ENCODE peak calls at places on chromosome 16, in nine cellular contexts. One of them, this sample, is unnamed. For H3K9me3, the result is how much of the 10 kb centered on the place peaks cover.

GRCh38 chr16:88754912-88755744 is 29.9 kb downstream of the PIEZO1 start:
- DNase-seq in testis: no peak
- DNase-seq in colonic mucosa: no peak
- DNase-seq in CD8-positive, alpha-beta T cell: no peak
- DNase-seq in heart right ventricle: no peak
- DNase-seq in heart left ventricle: no peak
- DNase-seq in neural progenitor cell: peak
- DNase-seq in adrenal gland: no peak
- DNase-seq in left ventricle myocardium inferior: no peak
- DNase-seq in this sample: peak

GRCh38 chr16:89912627-89913026 is 6.0 kb upstream of the MC1R start:
- DNase-seq in testis: no peak
- DNase-seq in colonic mucosa: no peak
- DNase-seq in CD8-positive, alpha-beta T cell: no peak
- DNase-seq in heart right ventricle: no peak
- DNase-seq in heart left ventricle: no peak
- DNase-seq in neural progenitor cell: no peak
- DNase-seq in adrenal gland: no peak
- DNase-seq in left ventricle myocardium inferior: no peak
- DNase-seq in this sample: no peak

GRCh38 chr16:68754117-68754792 is 17.2 kb downstream of the CDH1 start:
- DNase-seq in testis: no peak
- DNase-seq in colonic mucosa: peak
- DNase-seq in CD8-positive, alpha-beta T cell: no peak
- DNase-seq in heart right ventricle: no peak
- DNase-seq in heart left ventricle: no peak
- DNase-seq in neural progenitor cell: no peak
- DNase-seq in adrenal gland: no peak
- DNase-seq in left ventricle myocardium inferior: no peak
- DNase-seq in this sample: no peak

GRCh38 chr16:79602615-79603014 is 2.1 kb upstream of the MAF start:
- DNase-seq in testis: no peak
- DNase-seq in colonic mucosa: no peak
- DNase-seq in CD8-positive, alpha-beta T cell: no peak
- DNase-seq in heart right ventricle: no peak
- DNase-seq in heart left ventricle: no peak
- DNase-seq in neural progenitor cell: no peak
- DNase-seq in adrenal gland: no peak
- DNase-seq in left ventricle myocardium inferior: no peak
- DNase-seq in this sample: no peak

GRCh38 chr16:46737621-46738214 is 10.4 kb downstream of the MYLK3 start:
- DNase-seq in testis: peak
- DNase-seq in colonic mucosa: no peak
- DNase-seq in CD8-positive, alpha-beta T cell: no peak
- DNase-seq in heart right ventricle: no peak
- DNase-seq in heart left ventricle: no peak
- DNase-seq in neural progenitor cell: no peak
- DNase-seq in adrenal gland: no peak
- DNase-seq in left ventricle myocardium inferior: no peak
- DNase-seq in this sample: no peak

GRCh38 chr16:86034421-86034919 is 135.5 kb downstream of the IRF8 start:
- DNase-seq in testis: no peak
- DNase-seq in colonic mucosa: no peak
- DNase-seq in CD8-positive, alpha-beta T cell: no peak
- DNase-seq in heart right ventricle: no peak
- DNase-seq in heart left ventricle: no peak
- DNase-seq in neural progenitor cell: no peak
- DNase-seq in adrenal gland: no peak
- DNase-seq in left ventricle myocardium inferior: no peak
- DNase-seq in this sample: no peak

GRCh38 chr16:80852261-80852872 is 48.0 kb upstream of the CDYL2 start:
- DNase-seq in testis: peak
- DNase-seq in colonic mucosa: peak
- DNase-seq in CD8-positive, alpha-beta T cell: no peak
- DNase-seq in heart right ventricle: no peak
- DNase-seq in heart left ventricle: no peak
- DNase-seq in neural progenitor cell: peak
- DNase-seq in adrenal gland: peak
- DNase-seq in left ventricle myocardium inferior: no peak
- DNase-seq in this sample: peak

GRCh38 chr16:89473791-89474414 is 16.5 kb downstream of the ANKRD11 start:
- DNase-seq in testis: no peak
- DNase-seq in colonic mucosa: no peak
- DNase-seq in CD8-positive, alpha-beta T cell: no peak
- DNase-seq in heart right ventricle: no peak
- DNase-seq in heart left ventricle: no peak
- DNase-seq in neural progenitor cell: no peak
- DNase-seq in adrenal gland: no peak
- DNase-seq in left ventricle myocardium inferior: no peak
- DNase-seq in this sample: no peak

GRCh38 chr16:66728117-66728787 is 23.2 kb downstream of the DYNC1LI2 start:
- DNase-seq in testis: peak
- DNase-seq in colonic mucosa: no peak
- DNase-seq in CD8-positive, alpha-beta T cell: no peak
- DNase-seq in heart right ventricle: peak
- DNase-seq in heart left ventricle: peak
- DNase-seq in neural progenitor cell: peak
- DNase-seq in adrenal gland: peak
- DNase-seq in left ventricle myocardium inferior: no peak
- DNase-seq in this sample: no peak

GRCh38 chr16:51755039-51755501 is 604.0 kb upstream of the SALL1 start:
- DNase-seq in testis: no peak
- DNase-seq in colonic mucosa: no peak
- DNase-seq in CD8-positive, alpha-beta T cell: no peak
- DNase-seq in heart right ventricle: no peak
- DNase-seq in heart left ventricle: no peak
- DNase-seq in neural progenitor cell: peak
- DNase-seq in adrenal gland: no peak
- DNase-seq in left ventricle myocardium inferior: no peak
- DNase-seq in this sample: no peak

GRCh38 chr16:9836118-9836736 is 346.0 kb downstream of the GRIN2A start:
- DNase-seq in testis: peak
- DNase-seq in colonic mucosa: no peak
- DNase-seq in CD8-positive, alpha-beta T cell: no peak
- DNase-seq in heart right ventricle: peak
- DNase-seq in heart left ventricle: peak
- DNase-seq in neural progenitor cell: peak
- DNase-seq in adrenal gland: peak
- DNase-seq in left ventricle myocardium inferior: no peak
- DNase-seq in this sample: no peak

GRCh38 chr16:11977206-11978041 is 890 bp downstream of the SNX29 start:
- DNase-seq in testis: peak
- DNase-seq in colonic mucosa: no peak
- DNase-seq in CD8-positive, alpha-beta T cell: no peak
- DNase-seq in heart right ventricle: peak
- DNase-seq in heart left ventricle: peak
- DNase-seq in neural progenitor cell: peak
- DNase-seq in adrenal gland: peak
- DNase-seq in left ventricle myocardium inferior: no peak
- DNase-seq in this sample: no peak

GRCh38 chr16:80074329-80074728 is 466.5 kb upstream of the DYNLRB2 start:
- DNase-seq in testis: no peak
- DNase-seq in colonic mucosa: no peak
- DNase-seq in CD8-positive, alpha-beta T cell: no peak
- DNase-seq in heart right ventricle: no peak
- DNase-seq in heart left ventricle: no peak
- DNase-seq in neural progenitor cell: no peak
- DNase-seq in adrenal gland: no peak
- DNase-seq in left ventricle myocardium inferior: no peak
- DNase-seq in this sample: no peak

GRCh38 chr16:55048745-55049144 is 118.1 kb downstream of the IRX5 start:
- DNase-seq in testis: no peak
- DNase-seq in colonic mucosa: no peak
- DNase-seq in CD8-positive, alpha-beta T cell: no peak
- DNase-seq in heart right ventricle: no peak
- DNase-seq in heart left ventricle: no peak
- DNase-seq in neural progenitor cell: peak
- DNase-seq in adrenal gland: no peak
- DNase-seq in left ventricle myocardium inferior: no peak
- DNase-seq in this sample: no peak

GRCh38 chr16:23423496-23424049 is 29.4 kb downstream of the COG7 start:
- DNase-seq in testis: peak
- DNase-seq in colonic mucosa: peak
- DNase-seq in CD8-positive, alpha-beta T cell: no peak
- DNase-seq in heart right ventricle: peak
- DNase-seq in heart left ventricle: peak
- DNase-seq in neural progenitor cell: no peak
- DNase-seq in adrenal gland: peak
- DNase-seq in left ventricle myocardium inferior: peak
- DNase-seq in this sample: no peak

GRCh38 chr16:25258856-25259179 is 1.2 kb upstream of the ZKSCAN2 start:
- DNase-seq in testis: no peak
- DNase-seq in colonic mucosa: no peak
- DNase-seq in CD8-positive, alpha-beta T cell: no peak
- DNase-seq in heart right ventricle: no peak
- DNase-seq in heart left ventricle: no peak
- DNase-seq in neural progenitor cell: no peak
- DNase-seq in adrenal gland: no peak
- DNase-seq in left ventricle myocardium inferior: no peak
- DNase-seq in this sample: no peak
- TF ChIP-seq CTCF in testis: no peak
- TF ChIP-seq CTCF in colonic mucosa: no peak
- TF ChIP-seq CTCF in CD8-positive, alpha-beta T cell: no peak
- TF ChIP-seq CTCF in heart right ventricle: no peak
- TF ChIP-seq CTCF in heart left ventricle: no peak
- TF ChIP-seq CTCF in neural progenitor cell: no peak
- TF ChIP-seq CTCF in adrenal gland: no peak
- TF ChIP-seq CTCF in left ventricle myocardium inferior: no peak
- TF ChIP-seq CTCF in this sample: no peak

GRCh38 chr16:14505846-14506245 is 124.2 kb downstream of the PARN start:
- DNase-seq in testis: no peak
- DNase-seq in colonic mucosa: no peak
- DNase-seq in CD8-positive, alpha-beta T cell: no peak
- DNase-seq in heart right ventricle: no peak
- DNase-seq in heart left ventricle: no peak
- DNase-seq in neural progenitor cell: no peak
- DNase-seq in adrenal gland: no peak
- DNase-seq in left ventricle myocardium inferior: no peak
- DNase-seq in this sample: no peak
- H3K4me3 ChIP-seq in testis: no peak
- H3K4me3 ChIP-seq in colonic mucosa: no peak
- H3K4me3 ChIP-seq in CD8-positive, alpha-beta T cell: no peak
- H3K4me3 ChIP-seq in heart right ventricle: no peak
- H3K4me3 ChIP-seq in heart left ventricle: no peak
- H3K4me3 ChIP-seq in neural progenitor cell: no peak
- H3K4me3 ChIP-seq in adrenal gland: no peak
- H3K4me3 ChIP-seq in left ventricle myocardium inferior: no peak
- H3K4me3 ChIP-seq in this sample: no peak

GRCh38 chr16:35311475-35311874 is 1852.1 kb downstream of the TP53TG3F start:
- DNase-seq in testis: no peak
- DNase-seq in colonic mucosa: no peak
- DNase-seq in CD8-positive, alpha-beta T cell: no peak
- DNase-seq in heart right ventricle: no peak
- DNase-seq in heart left ventricle: no peak
- DNase-seq in neural progenitor cell: no peak
- DNase-seq in adrenal gland: no peak
- DNase-seq in left ventricle myocardium inferior: no peak
- DNase-seq in this sample: peak

GRCh38 chr16:35319536-35320192 is 1860.3 kb downstream of the TP53TG3F start:
- DNase-seq in testis: no peak
- DNase-seq in colonic mucosa: no peak
- DNase-seq in CD8-positive, alpha-beta T cell: no peak
- DNase-seq in heart right ventricle: no peak
- DNase-seq in heart left ventricle: no peak
- DNase-seq in neural progenitor cell: no peak
- DNase-seq in adrenal gland: no peak
- DNase-seq in left ventricle myocardium inferior: no peak
- DNase-seq in this sample: no peak

GRCh38 chr16:35310999-35311398 is 1851.6 kb downstream of the TP53TG3F start:
- DNase-seq in testis: no peak
- DNase-seq in colonic mucosa: no peak
- DNase-seq in CD8-positive, alpha-beta T cell: no peak
- DNase-seq in heart right ventricle: no peak
- DNase-seq in heart left ventricle: no peak
- DNase-seq in neural progenitor cell: no peak
- DNase-seq in adrenal gland: no peak
- DNase-seq in left ventricle myocardium inferior: no peak
- DNase-seq in this sample: no peak

GRCh38 chr16:35308674-35309073 is 1849.3 kb downstream of the TP53TG3F start:
- DNase-seq in testis: no peak
- DNase-seq in colonic mucosa: no peak
- DNase-seq in CD8-positive, alpha-beta T cell: no peak
- DNase-seq in heart right ventricle: no peak
- DNase-seq in heart left ventricle: no peak
- DNase-seq in neural progenitor cell: no peak
- DNase-seq in adrenal gland: no peak
- DNase-seq in left ventricle myocardium inferior: no peak
- DNase-seq in this sample: no peak

DNA sequence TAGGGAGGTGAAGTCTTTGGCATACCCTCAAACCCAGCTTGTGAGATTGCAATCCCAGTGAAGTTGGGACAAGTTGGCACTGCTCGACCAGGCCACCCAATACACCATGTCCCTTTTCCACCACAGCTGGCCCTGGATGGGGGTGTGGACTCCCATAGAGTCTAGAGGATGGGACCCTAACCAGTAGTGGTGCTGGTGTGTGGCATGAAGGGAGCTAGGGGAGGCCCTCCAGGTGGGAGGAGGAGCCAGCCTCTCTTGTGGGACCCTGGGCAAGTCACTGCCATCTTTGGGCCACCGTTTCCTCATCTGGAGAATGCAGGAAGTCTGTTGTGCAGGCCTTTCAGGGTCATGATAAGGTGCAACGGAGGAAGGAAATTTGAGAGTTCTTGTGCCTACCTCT is 1854.9 kb downstream of the TP53TG3F start:
- DNase-seq in testis: no peak
- DNase-seq in colonic mucosa: no peak
- DNase-seq in CD8-positive, alpha-beta T cell: no peak
- DNase-seq in heart right ventricle: no peak
- DNase-seq in heart left ventricle: no peak
- DNase-seq in neural progenitor cell: no peak
- DNase-seq in adrenal gland: no peak
- DNase-seq in left ventricle myocardium inferior: no peak
- DNase-seq in this sample: no peak
- H3K9me3 ChIP-seq in testis: under half
- H3K9me3 ChIP-seq in colonic mucosa: under half
- H3K9me3 ChIP-seq in CD8-positive, alpha-beta T cell: under half
- H3K9me3 ChIP-seq in heart right ventricle: under half
- H3K9me3 ChIP-seq in heart left ventricle: under half
- H3K9me3 ChIP-seq in neural progenitor cell: under half
- H3K9me3 ChIP-seq in adrenal gland: under half
- H3K9me3 ChIP-seq in left ventricle myocardium inferior: under half
- H3K9me3 ChIP-seq in this sample: under half

DNA sequence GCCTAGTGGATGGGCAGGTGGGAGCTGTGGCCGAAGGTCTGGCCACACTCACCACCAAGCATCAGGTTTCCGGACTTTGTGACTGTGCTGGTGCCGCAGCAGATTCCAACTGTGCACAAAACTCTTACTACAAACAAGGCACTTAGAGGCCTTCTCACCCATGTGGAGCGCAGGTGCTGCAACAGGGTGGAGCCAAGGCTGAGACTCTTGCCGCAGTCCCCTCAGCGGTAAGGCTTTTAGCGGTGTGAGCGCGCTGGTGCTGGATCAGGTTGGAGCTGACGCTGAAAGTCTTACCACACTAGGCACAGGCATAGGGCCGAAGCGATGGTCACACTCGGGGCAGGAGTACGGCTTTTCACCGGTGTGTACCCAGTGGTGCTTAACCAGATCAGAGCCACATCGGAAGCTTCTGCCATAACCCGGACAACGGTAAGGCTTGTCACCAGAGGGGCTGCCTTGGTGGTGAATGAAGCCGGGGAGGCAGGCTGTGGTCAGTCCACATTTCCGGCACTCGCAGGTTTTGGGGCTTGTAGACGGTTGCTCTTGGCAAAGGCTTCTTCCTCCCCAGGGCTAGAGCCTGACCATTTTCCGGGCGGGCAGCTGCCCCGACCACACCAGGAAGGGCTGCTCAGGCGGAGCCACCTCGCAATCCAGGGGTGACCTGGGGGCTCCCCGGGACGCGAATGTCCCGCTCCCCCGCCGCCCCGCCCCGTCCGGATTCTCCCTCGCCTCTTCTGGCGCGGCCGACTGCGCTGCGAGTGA is 1.0 kb upstream of the ARMC5 start:
- DNase-seq in testis: peak
- DNase-seq in colonic mucosa: peak
- DNase-seq in CD8-positive, alpha-beta T cell: peak
- DNase-seq in heart right ventricle: peak
- DNase-seq in heart left ventricle: no peak
- DNase-seq in neural progenitor cell: peak
- DNase-seq in adrenal gland: peak
- DNase-seq in left ventricle myocardium inferior: no peak
- DNase-seq in this sample: peak
- TF ChIP-seq CTCF in testis: no peak
- TF ChIP-seq CTCF in colonic mucosa: no peak
- TF ChIP-seq CTCF in CD8-positive, alpha-beta T cell: no peak
- TF ChIP-seq CTCF in heart right ventricle: no peak
- TF ChIP-seq CTCF in heart left ventricle: no peak
- TF ChIP-seq CTCF in neural progenitor cell: no peak
- TF ChIP-seq CTCF in adrenal gland: peak
- TF ChIP-seq CTCF in left ventricle myocardium inferior: peak
- TF ChIP-seq CTCF in this sample: peak